ENCODE peak calls at places on chromosomes 12 and 14, in eight cellular contexts. H is NAMALWA; Q is anterior cingulate cortex; F is stimulated activated CD4-positive, alpha-beta T cell treated with anti-CD3 and anti-CD28 coated beads, Interleukin-2, amount 100 ng/mL, for 48 hours; J is ELF-1; Z is lower leg skin; E is HS-27A; X is GM04503. P is an unnamed sample.

GRCh38 chr14:94110552-94111181 is at the start of gene IFI27:
- DNase-seq in X (no peak), Z (peak), E (no peak), Q (no peak), J (peak), H (no peak), F (no peak), P (peak)

GRCh38 chr12:107917912-107918800 is 143.7 kb downstream of the ASCL4 start:
- DNase-seq in Z (no peak), X (no peak), F (no peak), E (no peak), H (peak), J (peak), Q (no peak), P (peak)

GRCh38 chr12:113938471-113938870 is 27.7 kb downstream of the RBM19 start:
- DNase-seq in E (no peak), Q (no peak), H (no peak), F (no peak), X (no peak), Z (no peak), J (no peak), P (no peak)

GRCh38 chr12:97140355-97140754 is 233.3 kb downstream of the NEDD1 start:
- DNase-seq in E (no peak), H (no peak), X (no peak), F (no peak), J (no peak), Q (no peak), Z (no peak), P (no peak)

GRCh38 chr12:119302334-119303132 is 32.0 kb upstream of the CCDC60 start:
- DNase-seq in Z (no peak), H (no peak), E (no peak), J (peak), F (no peak), X (no peak), Q (peak), P (no peak)

GRCh38 chr14:33592298-33592697 is 358.6 kb downstream of the EGLN3 start:
- DNase-seq in Z (no peak), X (no peak), J (no peak), E (peak), H (no peak), Q (no peak), F (no peak), P (no peak)

GRCh38 chr12:109739747-109740693 is 26.4 kb downstream of the FAM222A start:
- DNase-seq in E (no peak), X (no peak), J (peak), F (no peak), Q (no peak), Z (no peak), H (peak), P (peak)

GRCh38 chr12:110269622-110270124 is 11.4 kb upstream of the ATP2A2 start:
- DNase-seq in Z (no peak), J (peak), Q (no peak), H (no peak), E (peak), F (no peak), X (no peak), P (peak)

GRCh38 chr12:3085341-3086125 is 8.4 kb downstream of the TSPAN9 start:
- DNase-seq in E (no peak), Z (no peak), J (no peak), Q (no peak), H (no peak), F (no peak), X (no peak), P (no peak)

GRCh38 chr14:22887990-22888378 is 5.0 kb downstream of the REM2 start:
- DNase-seq in X (no peak), J (no peak), Q (no peak), E (no peak), Z (no peak), F (peak), H (peak), P (no peak)

GRCh38 chr14:21313512-21313911 is 33.6 kb downstream of the RPGRIP1 start:
- DNase-seq in H (no peak), Q (no peak), X (no peak), F (no peak), Z (no peak), J (no peak), E (no peak), P (no peak)

GRCh38 chr12:132154941-132155770 is 10.9 kb downstream of the NOC4L start:
- DNase-seq in X (no peak), F (no peak), Q (no peak), H (peak), J (no peak), E (no peak), Z (no peak), P (no peak)

GRCh38 chr12:124804011-124804621 is 59.5 kb downstream of the SCARB1 start:
- DNase-seq in J (peak), H (peak), X (no peak), E (no peak), F (no peak), Q (peak), Z (peak), P (no peak)

GRCh38 chr14:52706286-52706685 is 714 bp upstream of the PSMC6 start:
- DNase-seq in Q (no peak), X (no peak), Z (no peak), H (peak), F (peak), E (no peak), J (no peak), P (no peak)

GRCh38 chr12:26135010-26135420 is 10.2 kb upstream of the BHLHE41 start:
- DNase-seq in E (no peak), X (no peak), F (no peak), Z (no peak), J (no peak), Q (peak), H (no peak), P (no peak)

GRCh38 chr14:31568671-31569070 is 7.5 kb downstream of the NUBPL start:
- DNase-seq in F (no peak), H (no peak), E (no peak), Q (no peak), X (no peak), Z (no peak), J (no peak), P (no peak)

GRCh38 chr12:46555379-46555778 is 182.8 kb upstream of the SLC38A2 start:
- DNase-seq in X (peak), F (no peak), J (no peak), H (no peak), Z (no peak), Q (no peak), E (peak), P (no peak)

GRCh38 chr14:104135121-104135903 is 3.1 kb upstream of the KIF26A start:
- DNase-seq in E (no peak), F (no peak), Q (no peak), H (no peak), J (no peak), X (no peak), Z (no peak), P (peak)

GRCh38 chr12:48712209-48712608 is 4.3 kb downstream of the CCNT1 start:
- DNase-seq in Z (no peak), J (no peak), Q (no peak), F (no peak), H (no peak), E (no peak), X (no peak), P (peak)

GRCh38 chr12:43723134-43723533 is 35.5 kb downstream of the PUS7L start:
- DNase-seq in F (no peak), H (no peak), J (no peak), E (no peak), Q (no peak), X (no peak), Z (no peak), P (no peak)

GRCh38 chr14:50364792-50365191 is 31.9 kb downstream of the CDKL1 start:
- DNase-seq in Z (no peak), H (no peak), E (no peak), J (no peak), Q (no peak), F (no peak), X (no peak), P (no peak)

GRCh38 chr14:38505221-38506095 is 249.6 kb upstream of the CLEC14A start:
- DNase-seq in F (no peak), Q (no peak), E (no peak), H (no peak), J (no peak), Z (no peak), X (peak), P (no peak)

GRCh38 chr12:49462103-49462739 is 76.6 kb upstream of the KCNH3 start:
- DNase-seq in X (peak), Z (no peak), E (no peak), Q (peak), H (no peak), F (no peak), J (no peak), P (no peak)

GRCh38 chr12:98002887-98003493 is 512.4 kb upstream of the TMPO start:
- DNase-seq in H (peak), F (peak), J (peak), Q (no peak), X (no peak), Z (no peak), E (no peak), P (peak)

GRCh38 chr12:2347137-2347843 is 294.5 kb downstream of the CACNA1C start:
- DNase-seq in Z (no peak), H (no peak), Q (no peak), X (no peak), J (no peak), E (no peak), F (no peak), P (peak)

GRCh38 chr12:76627346-76628135 is 68.0 kb upstream of the OSBPL8 start:
- DNase-seq in X (no peak), E (no peak), Q (no peak), F (no peak), Z (no peak), J (no peak), H (no peak), P (no peak)

GRCh38 chr12:17304503-17305347 is 698.8 kb upstream of the LMO3 start:
- DNase-seq in E (no peak), J (no peak), X (no peak), Z (no peak), F (no peak), H (peak), Q (no peak), P (no peak)

GRCh38 chr12:90055071-90055470 is 346.4 kb upstream of the ATP2B1 start:
- DNase-seq in E (no peak), H (no peak), J (no peak), Z (no peak), Q (no peak), X (no peak), F (no peak), P (no peak)

GRCh38 chr14:22344673-22345072 is 244.4 kb downstream of the DAD1 start:
- DNase-seq in Q (no peak), F (no peak), X (no peak), E (no peak), H (no peak), J (no peak), Z (no peak), P (no peak)

GRCh38 chr14:100724061-100724460 is 2.6 kb upstream of the DLK1 start:
- DNase-seq in E (no peak), H (no peak), J (no peak), Z (no peak), Q (no peak), F (no peak), X (no peak), P (no peak)

GRCh38 chr12:75909714-75910451 is 121.7 kb downstream of the PHLDA1 start:
- DNase-seq in F (no peak), H (no peak), Z (no peak), X (no peak), Q (no peak), J (no peak), E (no peak), P (no peak)

P was measured in islet precursor cell.